ENCODE peak calls at places on chromosomes 6 and 20, in six cellular contexts. V is tibial nerve, E is breast epithelium, C is transverse colon, B is H1, P is IMR-90. Z is an unnamed sample.

GRCh38 chr6:32622545-32623401 is 14.4 kb upstream of the HLA-DQA1 start:
- DNase-seq in E (no peak), B (peak; percentile 31), V (no peak), C (no peak), P (peak; percentile 28), Z (no peak)

GRCh38 chr6:29702519-29703103 is 20.6 kb upstream of the HLA-F start:
- DNase-seq in P (no peak), C (peak; percentile 38), E (no peak), V (no peak), B (peak; percentile 61), Z (no peak)

GRCh38 chr6:162178266-162178665 is 549.3 kb downstream of the PRKN start:
- DNase-seq in V (no peak), E (no peak), P (no peak), B (no peak), C (no peak), Z (no peak)

GRCh38 chr6:160393966-160394653 is 45.9 kb downstream of the SLC22A3 start:
- DNase-seq in B (no peak), E (no peak), V (no peak), C (no peak), P (no peak), Z (no peak)

GRCh38 chr6:100472674-100473073 is 8.0 kb upstream of the SIM1 start:
- DNase-seq in V (no peak), E (no peak), B (no peak), C (no peak), P (peak; percentile 64), Z (no peak)

GRCh38 chr20:22555791-22556564 is 28.4 kb downstream of the FOXA2 start:
- DNase-seq in C (no peak), P (no peak), E (no peak), B (no peak), V (no peak), Z (no peak)

GRCh38 chr20:17611540-17612286 is 41.8 kb downstream of the DSTN start:
- DNase-seq in V (no peak), C (peak; percentile 53), B (no peak), P (no peak), E (no peak), Z (no peak)

GRCh38 chr6:47044418-47044817 is 2.3 kb upstream of the ADGRF1 start:
- DNase-seq in E (no peak), C (peak; percentile 17), B (no peak), P (no peak), V (no peak), Z (no peak)

GRCh38 chr6:144145546-144145945 is 4.8 kb upstream of the STX11 start:
- DNase-seq in C (no peak), V (no peak), P (peak; percentile 35), B (no peak), E (no peak), Z (no peak)

GRCh38 chr20:46694484-46694883 is 5.2 kb upstream of the TP53RK start:
- DNase-seq in C (no peak), B (no peak), P (peak; percentile 43), V (no peak), E (no peak), Z (no peak)

GRCh38 chr20:40416274-40416673 is 272.8 kb downstream of the MAFB start:
- DNase-seq in C (no peak), E (no peak), B (no peak), V (no peak), P (no peak), Z (no peak)

GRCh38 chr20:37504404-37505096 is 16.5 kb upstream of the NNAT start:
- DNase-seq in E (no peak), B (no peak), P (peak; percentile 13), V (no peak), C (no peak), Z (no peak)

GRCh38 chr20:63259734-63260460 is 5.6 kb upstream of the NKAIN4 start:
- DNase-seq in P (no peak), V (no peak), E (no peak), B (no peak), C (no peak), Z (no peak)

GRCh38 chr20:49713779-49714712 is at the start of gene B4GALT5:
- DNase-seq in B (peak; percentile 82), C (peak; percentile 71), P (peak; percentile 72), V (peak; percentile 27), E (no peak), Z (peak; percentile 27)

GRCh38 chr20:49712118-49712517 is 1.6 kb downstream of the B4GALT5 start:
- DNase-seq in C (no peak), B (no peak), E (no peak), P (no peak), V (no peak), Z (no peak)

GRCh38 chr20:49712918-49713778 is 530 bp downstream of the B4GALT5 start:
- DNase-seq in B (no peak), V (no peak), C (peak; percentile 48), E (no peak), P (peak; percentile 17), Z (no peak)

GRCh38 chr20:49717693-49718092 is 4.0 kb upstream of the B4GALT5 start:
- DNase-seq in C (no peak), B (no peak), E (no peak), P (peak; percentile 7), V (no peak), Z (peak; percentile 88)

DNA sequence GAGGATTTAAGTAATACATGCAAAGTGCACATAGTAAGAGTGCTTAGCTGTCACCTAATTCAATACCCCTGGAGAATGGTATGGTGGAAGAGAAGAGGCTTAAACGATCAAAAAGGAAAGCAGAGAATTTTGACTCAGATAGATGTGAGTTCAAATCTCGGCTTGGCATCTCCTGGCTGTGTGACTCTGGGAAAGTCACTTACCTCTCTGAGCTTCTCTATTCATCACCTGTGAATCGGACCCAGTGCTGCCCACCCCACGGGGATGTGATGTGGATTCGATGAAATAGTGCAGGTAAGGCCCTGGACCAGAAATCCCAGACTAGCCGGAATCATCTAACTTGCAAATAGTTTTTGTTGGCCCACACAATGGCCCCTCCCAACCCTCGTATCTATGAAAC is 1.8 kb upstream of the B4GALT5 start:
- DNase-seq in B (no peak), E (no peak), C (no peak), P (no peak), V (no peak), Z (no peak)
- H3K27ac ChIP-seq in B (no peak overlapping the region), E (no peak overlapping the region), C (no peak overlapping the region), P (no peak overlapping the region), V (no peak overlapping the region), Z (peak overlapping the region; percentile 99)

GRCh38 chr6:131015192-131015591 is 47.9 kb downstream of the EPB41L2 start:
- DNase-seq in P (no peak), E (no peak), V (no peak), B (no peak), C (no peak), Z (no peak)

GRCh38 chr6:131017962-131018361 is 45.1 kb downstream of the EPB41L2 start:
- DNase-seq in E (no peak), B (no peak), P (no peak), C (no peak), V (no peak), Z (no peak)

GRCh38 chr6:131015630-131016263 is 47.3 kb downstream of the EPB41L2 start:
- DNase-seq in C (no peak), E (no peak), B (no peak), P (peak; percentile 59), V (no peak), Z (no peak)

GRCh38 chr6:131013495-131013894 is 49.5 kb downstream of the EPB41L2 start:
- DNase-seq in B (no peak), P (peak; percentile 88), E (no peak), V (no peak), C (no peak), Z (no peak)

DNA sequence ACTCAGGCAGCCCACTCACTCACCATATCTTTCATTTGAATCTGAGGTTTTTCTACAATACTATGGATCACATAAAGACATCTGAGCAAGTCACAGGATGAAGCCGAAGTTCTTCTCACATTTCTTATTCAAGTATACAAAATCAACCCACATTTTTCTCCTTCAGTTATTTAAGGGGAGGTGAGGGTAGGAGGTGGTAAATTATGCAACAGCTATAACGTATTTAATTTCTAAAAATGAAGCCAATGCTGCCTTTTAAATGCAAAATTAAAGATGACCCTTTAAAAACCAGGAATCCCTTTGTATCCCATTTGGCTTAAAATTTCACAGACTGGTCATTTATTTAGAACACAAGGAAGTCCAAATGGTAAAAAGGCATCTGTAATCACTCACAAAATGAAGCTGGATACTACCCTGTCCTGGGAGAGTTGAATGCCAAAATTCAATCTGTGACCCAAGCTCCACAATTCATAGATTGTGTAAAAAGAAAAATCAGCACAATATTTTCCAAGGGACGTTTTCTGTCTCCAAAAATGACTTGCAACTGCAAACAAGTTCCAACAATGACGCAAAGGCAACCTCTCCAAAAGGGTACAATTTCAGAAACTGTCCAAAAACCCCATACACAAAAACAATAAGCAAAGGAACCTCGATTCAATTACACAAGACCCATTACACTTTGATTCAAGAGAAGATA is 48.8 kb downstream of the EPB41L2 start:
- DNase-seq in B (no peak), V (no peak), E (no peak), C (no peak), P (no peak), Z (no peak)
- H3K4me3 ChIP-seq in B (no peak overlapping the region), V (no peak overlapping the region), E (no peak overlapping the region), C (no peak overlapping the region), P (no peak overlapping the region), Z (no peak overlapping the region)

GRCh38 chr6:43061861-43062260 is 2.4 kb downstream of the KLC4 start:
- DNase-seq in C (no peak), V (no peak), E (no peak), B (no peak), P (peak; percentile 44), Z (no peak)

GRCh38 chr6:43059168-43060033 is at the start of the genes KLC4 and MRPL2:
- DNase-seq in C (peak; percentile 99), V (peak; percentile 97), E (peak; percentile 98), P (peak; percentile 98), B (peak; percentile 94), Z (peak; percentile 99)

GRCh38 chr6:43060755-43061633 is 1.6 kb downstream of the KLC4 start:
- DNase-seq in P (no peak), E (no peak), V (no peak), B (no peak), C (no peak), Z (no peak)

GRCh38 chr6:43058511-43058910 is 723 bp downstream of the MRPL2 start:
- DNase-seq in V (no peak), B (no peak), E (no peak), P (no peak), C (no peak), Z (no peak)

GRCh38 chr6:43060034-43060754 is 763 bp downstream of the KLC4 start:
- DNase-seq in V (no peak), P (no peak), E (no peak), C (peak; percentile 88), B (no peak), Z (no peak)
- TF ChIP-seq POLR2A in V (no peak), P (no peak), E (no peak), C (peak; percentile 75), B (no peak), Z (no peak)

DNA sequence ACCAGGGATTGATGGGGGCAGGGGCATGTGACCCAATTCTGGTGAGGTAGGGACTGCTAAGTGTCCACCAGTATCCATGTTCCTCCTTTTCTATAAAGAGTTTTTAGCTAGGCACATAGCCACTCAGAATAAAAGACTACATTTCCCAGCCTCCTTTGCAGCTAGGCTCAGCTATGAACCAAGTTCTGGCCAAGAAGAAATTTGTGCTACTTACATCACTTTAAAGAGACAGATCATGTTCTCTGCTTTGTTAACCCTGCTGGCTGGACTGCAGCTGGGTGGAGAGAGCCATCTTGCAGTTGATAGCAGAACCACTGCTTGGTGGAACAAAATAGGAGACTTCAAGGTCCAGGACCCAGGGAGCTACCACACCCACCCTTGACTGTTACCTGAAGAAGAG is 5.3 kb upstream of the CCM2L start:
- DNase-seq in B (no peak), C (no peak), V (no peak), P (peak; percentile 36), E (no peak), Z (no peak)
- H3K27ac ChIP-seq in B (no peak overlapping the region), C (no peak overlapping the region), V (no peak overlapping the region), P (no peak overlapping the region), E (no peak overlapping the region), Z (no peak overlapping the region)

Z was measured in gastrocnemius medialis.